ENCODE peak calls at places on chromosome 3, in eight cellular contexts. A is NB4; H is naive thymus-derived CD8-positive, alpha-beta T cell; E is cardiac muscle cell; J is GM12892; S is progenitor cell of endocrine pancreas; Q is naive thymus-derived CD4-positive, alpha-beta T cell; M is HCEC 1CT. R is an unnamed sample.

GRCh38 chr3:67415504-67415903 is 238.9 kb downstream of the SUCLG2 start:
- DNase-seq in A (no peak), H (no peak), E (no peak), J (no peak), S (no peak), Q (no peak), M (peak), R (no peak)

GRCh38 chr3:167723025-167723512 is 11.6 kb downstream of the PDCD10 start:
- DNase-seq in A (no peak), H (no peak), E (no peak), J (no peak), S (no peak), Q (no peak), M (no peak), R (no peak)

GRCh38 chr3:171101982-171102610 is 75.6 kb upstream of the SLC2A2 start:
- DNase-seq in A (peak), H (no peak), E (no peak), J (no peak), S (no peak), Q (no peak), M (peak), R (no peak)

GRCh38 chr3:186070996-186071395 is 37.9 kb downstream of the ETV5 start:
- DNase-seq in A (no peak), H (no peak), E (no peak), J (no peak), S (no peak), Q (no peak), M (no peak), R (no peak)

GRCh38 chr3:168152149-168152548 is 56.4 kb upstream of the GOLIM4 start:
- DNase-seq in A (no peak), H (no peak), E (no peak), J (no peak), S (no peak), Q (no peak), M (no peak), R (no peak)

GRCh38 chr3:75140904-75141615 is 523.1 kb upstream of the FRG2C start:
- DNase-seq in A (no peak), H (no peak), E (no peak), J (no peak), S (no peak), Q (no peak), M (no peak), R (no peak)

GRCh38 chr3:152961323-152961722 is 126.4 kb downstream of the P2RY1 start:
- DNase-seq in A (peak), H (no peak), E (peak), J (no peak), S (no peak), Q (no peak), M (peak), R (peak)

GRCh38 chr3:79568938-79569337 is 198.9 kb downstream of the ROBO1 start:
- DNase-seq in A (no peak), H (no peak), E (no peak), J (no peak), S (no peak), Q (no peak), M (no peak), R (no peak)

GRCh38 chr3:194587438-194587931 is 45.7 kb downstream of the TMEM44 start:
- DNase-seq in A (no peak), H (no peak), E (no peak), J (no peak), S (no peak), Q (no peak), M (no peak), R (peak)

GRCh38 chr3:72839057-72839456 is 9.2 kb downstream of the SHQ1 start:
- DNase-seq in A (no peak), H (no peak), E (no peak), J (no peak), S (no peak), Q (no peak), M (no peak), R (no peak)

GRCh38 chr3:159583662-159584061 is 405.0 kb upstream of the IL12A start:
- DNase-seq in A (no peak), H (no peak), E (no peak), J (no peak), S (no peak), Q (no peak), M (no peak), R (no peak)

GRCh38 chr3:159158213-159158612 is 356.4 kb downstream of the MFSD1 start:
- DNase-seq in A (no peak), H (no peak), E (no peak), J (no peak), S (no peak), Q (no peak), M (peak), R (peak)

GRCh38 chr3:58164199-58164879 is 46.4 kb downstream of the DNASE1L3 start:
- DNase-seq in A (no peak), H (no peak), E (no peak), J (no peak), S (no peak), Q (no peak), M (no peak), R (peak)

GRCh38 chr3:176431986-176432385 is 765.3 kb downstream of the TBL1XR1 start:
- DNase-seq in A (no peak), H (no peak), E (no peak), J (no peak), S (no peak), Q (no peak), M (peak), R (no peak)

GRCh38 chr3:192445768-192446644 is 281.3 kb downstream of the FGF12 start:
- DNase-seq in A (no peak), H (no peak), E (no peak), J (no peak), S (no peak), Q (no peak), M (no peak), R (no peak)

GRCh38 chr3:127964816-127965215 is 49.8 kb downstream of the KBTBD12 start:
- DNase-seq in A (no peak), H (no peak), E (no peak), J (no peak), S (no peak), Q (no peak), M (no peak), R (no peak)

GRCh38 chr3:121075191-121075590 is 167.2 kb downstream of the STXBP5L start:
- DNase-seq in A (no peak), H (no peak), E (no peak), J (no peak), S (no peak), Q (no peak), M (no peak), R (no peak)

GRCh38 chr3:134312072-134312872 is 61.6 kb upstream of the RYK start:
- DNase-seq in A (no peak), H (no peak), E (no peak), J (peak), S (no peak), Q (no peak), M (no peak), R (no peak)

GRCh38 chr3:65052101-65052500 is 364.3 kb upstream of the ADAMTS9 start:
- DNase-seq in A (peak), H (no peak), E (no peak), J (no peak), S (no peak), Q (no peak), M (peak), R (no peak)

GRCh38 chr3:120062474-120062873 is 31.8 kb downstream of the GSK3B start:
- DNase-seq in A (peak), H (no peak), E (peak), J (no peak), S (no peak), Q (no peak), M (no peak), R (peak)

GRCh38 chr3:158148218-158148617 is 38.3 kb downstream of the RSRC1 start:
- DNase-seq in A (no peak), H (no peak), E (no peak), J (no peak), S (no peak), Q (no peak), M (no peak), R (no peak)

GRCh38 chr3:125163739-125164601 is 48.6 kb downstream of the SLC12A8 start:
- DNase-seq in A (peak), H (no peak), E (peak), J (no peak), S (no peak), Q (no peak), M (peak), R (peak)

GRCh38 chr3:60079076-60079475 is 1029.3 kb upstream of the CFAP20DC start:
- DNase-seq in A (no peak), H (peak), E (no peak), J (no peak), S (no peak), Q (peak), M (no peak), R (no peak)

GRCh38 chr3:5162102-5162501 is 25.4 kb upstream of the EDEM1 start:
- DNase-seq in A (no peak), H (no peak), E (no peak), J (no peak), S (no peak), Q (no peak), M (peak), R (no peak)

GRCh38 chr3:80285370-80285769 is 517.6 kb upstream of the ROBO1 start:
- DNase-seq in A (no peak), H (no peak), E (peak), J (no peak), S (no peak), Q (no peak), M (no peak), R (no peak)

R was measured in endothelial cell of umbilical vein.